ENCODE peak calls at places on chromosome 21, in five cellular contexts. H, B, I, R and O are unnamed samples.

GRCh38 chr21:16870116-16870515 is 642.7 kb upstream of the CXADR start:
- DNase-seq in H (no peak), B (peak; percentile 5), I (no peak), R (no peak), O (no peak)

GRCh38 chr21:34120867-34121266 is 47.5 kb downstream of the MRPS6 start:
- DNase-seq in H (no peak), B (no peak), I (no peak), R (no peak), O (no peak)

GRCh38 chr21:25931791-25932190 is 197.0 kb downstream of the GABPA start:
- DNase-seq in H (no peak), B (no peak), I (no peak), R (no peak), O (no peak)

GRCh38 chr21:17467829-17468228 is 45.0 kb upstream of the CXADR start:
- DNase-seq in H (peak; percentile 47), B (peak; percentile 56), I (no peak), R (no peak), O (no peak)

GRCh38 chr21:29265690-29266479 is 32.8 kb upstream of the BACH1 start:
- DNase-seq in H (no peak), B (no peak), I (no peak), R (no peak), O (peak; percentile 47)

GRCh38 chr21:46663754-46664153 is 28.3 kb downstream of the PRMT2 start:
- DNase-seq in H (no peak), B (no peak), I (no peak), R (no peak), O (no peak)

GRCh38 chr21:45316871-45317400 is 29.2 kb upstream of the POFUT2 start:
- DNase-seq in H (no peak), B (no peak), I (no peak), R (no peak), O (no peak)

GRCh38 chr21:34345091-34345871 is 18.5 kb upstream of the KCNE2 start:
- DNase-seq in H (no peak), B (peak; percentile 60), I (no peak), R (no peak), O (no peak)

GRCh38 chr21:21102874-21103273 is 104.7 kb downstream of the NCAM2 start:
- DNase-seq in H (no peak), B (no peak), I (no peak), R (no peak), O (no peak)

GRCh38 chr21:38041493-38041892 is 125.2 kb upstream of the KCNJ6 start:
- DNase-seq in H (no peak), B (no peak), I (no peak), R (no peak), O (no peak)

GRCh38 chr21:17462276-17462981 is 50.4 kb upstream of the CXADR start:
- DNase-seq in H (peak; percentile 76), B (peak; percentile 42), I (no peak), R (no peak), O (no peak)

GRCh38 chr21:35562876-35563275 is 497.4 kb downstream of the SETD4 start:
- DNase-seq in H (no peak), B (peak; percentile 51), I (no peak), R (no peak), O (no peak)

GRCh38 chr21:22871692-22872091 is 1873.5 kb downstream of the NCAM2 start:
- DNase-seq in H (no peak), B (no peak), I (no peak), R (no peak), O (no peak)

GRCh38 chr21:34886554-34887385 is 162.3 kb downstream of the RUNX1 start:
- DNase-seq in H (no peak), B (no peak), I (peak; percentile 76), R (no peak), O (peak; percentile 68)

GRCh38 chr21:33899199-33899598 is 16.4 kb downstream of the ATP5PO start:
- DNase-seq in H (peak; percentile 63), B (peak; percentile 48), I (no peak), R (no peak), O (peak; percentile 27)

GRCh38 chr21:39429445-39429844 is 16.1 kb downstream of the LCA5L start:
- DNase-seq in H (no peak), B (no peak), I (no peak), R (no peak), O (no peak)

GRCh38 chr21:46264690-46265144 is 20.7 kb downstream of the MCM3AP start:
- DNase-seq in H (no peak), B (no peak), I (no peak), R (no peak), O (no peak)

GRCh38 chr21:45016491-45017375 is 57.6 kb upstream of the ADARB1 start:
- DNase-seq in H (no peak), B (no peak), I (no peak), R (no peak), O (no peak)

GRCh38 chr21:37742532-37742931 is 173.7 kb downstream of the KCNJ6 start:
- DNase-seq in H (peak; percentile 21), B (peak; percentile 4), I (no peak), R (no peak), O (no peak)

GRCh38 chr21:46097826-46098286 is at the start of gene COL6A2:
- DNase-seq in H (no peak), B (peak; percentile 71), I (peak; percentile 84), R (no peak), O (no peak)

GRCh38 chr21:38486705-38487104 is 11.6 kb downstream of the ERG start:
- DNase-seq in H (no peak), B (no peak), I (no peak), R (no peak), O (no peak)

GRCh38 chr21:45902292-45902995 is 79.1 kb upstream of the COL6A1 start:
- DNase-seq in H (no peak), B (no peak), I (no peak), R (no peak), O (no peak)

GRCh38 chr21:44615881-44616590 is 4.2 kb downstream of the KRTAP10-8 start:
- DNase-seq in H (no peak), B (no peak), I (no peak), R (no peak), O (no peak)

GRCh38 chr21:46024983-46025860 is 43.7 kb downstream of the COL6A1 start:
- DNase-seq in H (peak; percentile 85), B (peak; percentile 67), I (no peak), R (no peak), O (no peak)

GRCh38 chr21:35014302-35015044 is 34.6 kb downstream of the RUNX1 start:
- DNase-seq in H (no peak), B (peak; percentile 33), I (no peak), R (no peak), O (no peak)

GRCh38 chr21:46552865-46553379 is 52.0 kb downstream of the S100B start:
- DNase-seq in H (no peak), B (no peak), I (no peak), R (no peak), O (no peak)

GRCh38 chr21:29730281-29730680 is 209.5 kb downstream of the GRIK1 start:
- DNase-seq in H (peak; percentile 25), B (no peak), I (no peak), R (no peak), O (no peak)

GRCh38 chr21:26490771-26491170 is 82.3 kb downstream of the CYYR1 start:
- DNase-seq in H (peak; percentile 36), B (no peak), I (peak; percentile 54), R (no peak), O (no peak)

GRCh38 chr21:37808261-37808660 is 108.0 kb downstream of the KCNJ6 start:
- DNase-seq in H (no peak), B (no peak), I (no peak), R (no peak), O (no peak)

GRCh38 chr21:44802396-44803153 is 955 bp upstream of the UBE2G2 start:
- DNase-seq in H (no peak), B (no peak), I (peak; percentile 72), R (no peak), O (peak; percentile 54)

GRCh38 chr21:37758997-37759396 is 157.3 kb downstream of the KCNJ6 start:
- DNase-seq in H (peak; percentile 34), B (peak; percentile 62), I (peak; percentile 70), R (no peak), O (peak; percentile 69)

GRCh38 chr21:32523463-32523862 is 61.9 kb downstream of the TCP10L start:
- DNase-seq in H (no peak), B (no peak), I (no peak), R (no peak), O (no peak)

GRCh38 chr21:32521736-32522360 is 63.5 kb downstream of the TCP10L start:
- DNase-seq in H (no peak), B (no peak), I (no peak), R (no peak), O (no peak)

GRCh38 chr21:32524010-32524719 is 61.2 kb downstream of the TCP10L start:
- DNase-seq in H (peak; percentile 94), B (peak; percentile 83), I (peak; percentile 28), R (no peak), O (no peak)

GRCh38 chr21:32519945-32520884 is 65.1 kb downstream of the TCP10L start:
- DNase-seq in H (no peak), B (no peak), I (no peak), R (no peak), O (no peak)

GRCh38 chr21:32520885-32521735 is 64.2 kb downstream of the TCP10L start:
- DNase-seq in H (peak; percentile 97), B (peak; percentile 97), I (no peak), R (no peak), O (no peak)
- H3K4me2 ChIP-seq in H (peak overlapping the region; percentile 79), B (peak overlapping the region; percentile 62), I (no peak overlapping the region), R (no peak overlapping the region), O (no peak overlapping the region)

DNA sequence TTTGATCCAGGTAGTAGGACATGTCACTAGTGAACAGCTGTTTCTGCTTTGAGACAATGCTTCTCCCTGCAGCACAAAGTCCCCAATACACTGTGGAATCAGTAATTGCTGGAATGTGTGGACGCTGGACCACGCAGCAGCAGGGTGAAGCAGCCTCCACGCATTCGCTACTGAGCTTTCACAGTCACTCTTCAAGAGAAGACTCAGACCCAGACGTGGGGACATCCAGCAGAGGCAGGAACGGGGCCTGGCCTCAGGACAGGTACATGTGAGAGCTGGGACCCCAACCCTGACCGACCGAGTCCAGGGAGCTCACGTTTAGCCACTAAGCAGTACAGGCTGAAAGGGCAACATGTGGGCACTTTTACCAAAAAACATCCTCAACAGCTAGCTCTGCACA is 34.1 kb upstream of the PRDM15 start:
- DNase-seq in H (no peak), B (no peak), I (no peak), R (no peak), O (no peak)
- H3K36me3 ChIP-seq in H (peaks cover 18% of the 10 kb centered on the region), B (peaks cover 56% of the 10 kb centered on the region), I (no peaks in the 10 kb centered on the region), R (peaks cover 23% of the 10 kb centered on the region), O (no peaks in the 10 kb centered on the region)

GRCh38 chr21:42343101-42343500 is 7.7 kb downstream of the TFF2 start:
- DNase-seq in H (no peak), B (no peak), I (no peak), R (no peak), O (no peak)
- H3K4me1 ChIP-seq in H (peaks cover under 1% of the 10 kb centered on the region), B (no peaks in the 10 kb centered on the region), I (peaks cover 3% of the 10 kb centered on the region), R (no peaks in the 10 kb centered on the region), O (no peaks in the 10 kb centered on the region)

DNA sequence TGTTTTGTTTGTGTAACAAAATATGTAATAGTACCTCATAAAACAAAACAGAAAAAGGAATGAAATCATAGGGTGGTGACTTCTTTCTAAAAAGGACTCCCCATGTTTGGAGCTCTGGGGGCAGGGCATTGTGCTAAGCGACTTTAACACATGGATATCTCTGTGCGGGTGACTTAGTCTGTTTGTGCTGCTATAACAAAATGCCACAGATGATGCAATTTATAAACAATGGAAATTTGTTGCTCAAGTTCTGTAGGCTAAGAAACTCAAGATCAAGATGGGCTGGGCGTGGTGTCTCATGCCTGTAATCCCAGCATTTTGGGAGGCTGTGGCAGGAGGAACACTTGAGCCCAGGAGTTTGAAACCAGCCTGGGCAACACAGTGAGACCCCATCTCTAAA is 85.4 kb upstream of the SIM2 start:
- DNase-seq in H (no peak), B (no peak), I (no peak), R (no peak), O (no peak)
- H3K4me2 ChIP-seq in H (peak overlapping the region; percentile 36), B (no peak overlapping the region), I (no peak overlapping the region), R (no peak overlapping the region), O (no peak overlapping the region)